ENCODE peak calls at places on chromosomes 12 and 14, in seven cellular contexts. E is posterior cingulate gyrus; W is AG10803; Y is neural progenitor cell; D is CD4-positive, CD25-positive, alpha-beta regulatory T cell; Z is sigmoid colon; F is T-cell. I is an unnamed sample.

GRCh38 chr14:60488175-60488574 is 2.3 kb upstream of the C14orf39 start:
- DNase-seq in E (no peak), W (no peak), Y (no peak), D (no peak), Z (no peak), F (no peak), I (no peak)

GRCh38 chr14:35573911-35574310 is 39.9 kb downstream of the INSM2 start:
- DNase-seq in E (no peak), W (no peak), Y (no peak), D (no peak), Z (no peak), F (no peak), I (no peak)

GRCh38 chr14:95248422-95248821 is 71.3 kb downstream of the CLMN start:
- DNase-seq in E (no peak), W (peak; percentile 64), Y (no peak), D (no peak), Z (no peak), F (no peak), I (no peak)

GRCh38 chr12:27624586-27624985 is 71.7 kb upstream of the REP15 start:
- DNase-seq in E (no peak), W (peak; percentile 13), Y (no peak), D (no peak), Z (no peak), F (no peak), I (no peak)

GRCh38 chr12:57456145-57456700 is 1.1 kb downstream of the INHBE start:
- DNase-seq in E (no peak), W (peak; percentile 32), Y (peak; percentile 84), D (no peak), Z (no peak), F (peak; percentile 40), I (no peak)

GRCh38 chr14:24179961-24180726 is 8.3 kb downstream of the REC8 start:
- DNase-seq in E (peak; percentile 70), W (peak; percentile 85), Y (no peak), D (no peak), Z (no peak), F (no peak), I (no peak)

GRCh38 chr12:65189028-65189718 is 19.8 kb downstream of the LEMD3 start:
- DNase-seq in E (no peak), W (no peak), Y (no peak), D (no peak), Z (no peak), F (no peak), I (no peak)

GRCh38 chr12:48486261-48486660 is 4.0 kb downstream of the C12orf54 start:
- DNase-seq in E (no peak), W (no peak), Y (no peak), D (no peak), Z (no peak), F (no peak), I (no peak)

GRCh38 chr14:84927096-84927910 is 602.6 kb upstream of the FLRT2 start:
- DNase-seq in E (no peak), W (peak; percentile 46), Y (no peak), D (no peak), Z (no peak), F (no peak), I (no peak)

GRCh38 chr12:30877110-30877875 is 49.3 kb upstream of the TSPAN11 start:
- DNase-seq in E (no peak), W (no peak), Y (no peak), D (no peak), Z (no peak), F (no peak), I (no peak)

I was measured in D721Med.